ENCODE peak calls at places on chromosomes 11 and 22, in four cellular contexts. V is ACHN; W is activated T-helper 1 cell treated with Interleukin-2 at 50 U/mL for 16 hours; H is activated T-cell treated with anti-CD3 and anti-CD28 coated beads, Interleukin-2, amount 50 U/mL, for 72 hours. T is an unnamed sample.

GRCh38 chr11:16788141-16789060 is 50.0 kb downstream of the C11orf58 start:
- DNase-seq in W (peak), H (peak), V (peak), T (peak)

GRCh38 chr22:36350751-36351594 is 36.8 kb downstream of the MYH9 start:
- DNase-seq in W (no peak), H (no peak), V (peak), T (no peak)

GRCh38 chr11:18844753-18845367 is 53.3 kb upstream of the PTPN5 start:
- DNase-seq in H (no peak), W (no peak), V (peak), T (no peak)

GRCh38 chr22:19239464-19239863 is 52.1 kb downstream of the CLTCL1 start:
- DNase-seq in W (no peak), H (no peak), V (no peak), T (no peak)

GRCh38 chr11:121886005-121886739 is 229.8 kb downstream of the BLID start:
- DNase-seq in V (no peak), W (no peak), H (no peak), T (no peak)

GRCh38 chr11:22634897-22635629 is 9.4 kb upstream of the FANCF start:
- DNase-seq in H (no peak), W (no peak), V (no peak), T (no peak)

GRCh38 chr11:7281083-7281482 is 29.4 kb downstream of the SYT9 start:
- DNase-seq in V (peak), W (no peak), H (no peak), T (no peak)

GRCh38 chr11:61281581-61282250 is 13.4 kb downstream of the VWCE start:
- DNase-seq in V (no peak), H (peak), W (no peak), T (no peak)

GRCh38 chr11:124869331-124869730 is 4.1 kb downstream of the ROBO3 start:
- DNase-seq in V (no peak), W (no peak), H (no peak), T (no peak)

GRCh38 chr11:66987158-66987620 is 12.1 kb downstream of the C11orf86 start:
- DNase-seq in V (no peak), H (no peak), W (no peak), T (no peak)

GRCh38 chr22:38249803-38250641 is 22.8 kb downstream of the TMEM184B start:
- DNase-seq in V (no peak), W (no peak), H (no peak), T (no peak)

GRCh38 chr11:35288311-35288710 is 131.0 kb downstream of the SLC1A2 start:
- DNase-seq in W (no peak), H (no peak), V (no peak), T (no peak)

GRCh38 chr11:98568011-98568410 is 452.7 kb upstream of the CNTN5 start:
- DNase-seq in H (no peak), V (no peak), W (no peak), T (no peak)

GRCh38 chr11:20367313-20367948 is 3.9 kb downstream of the HTATIP2 start:
- DNase-seq in W (no peak), V (peak), H (peak), T (no peak)

GRCh38 chr22:30565341-30565740 is 9.1 kb downstream of the GAL3ST1 start:
- DNase-seq in W (no peak), V (peak), H (no peak), T (no peak)

GRCh38 chr11:82858556-82859091 is 41.6 kb downstream of the PRCP start:
- DNase-seq in V (peak), W (no peak), H (no peak), T (no peak)

GRCh38 chr11:125223901-125224331 is 59.4 kb downstream of the PKNOX2 start:
- DNase-seq in W (no peak), H (no peak), V (no peak), T (no peak)

GRCh38 chr22:37089451-37089850 is 20.1 kb downstream of the TMPRSS6 start:
- DNase-seq in W (no peak), V (peak), H (no peak), T (no peak)

GRCh38 chr11:28342704-28343103 is 234.5 kb downstream of the METTL15 start:
- DNase-seq in H (no peak), W (no peak), V (no peak), T (no peak)

GRCh38 chr11:57249384-57250319 is 12.6 kb upstream of the APLNR start:
- DNase-seq in H (peak), V (peak), W (no peak), T (peak)

GRCh38 chr11:126378763-126379162 is 23.3 kb downstream of the ST3GAL4 start:
- DNase-seq in H (no peak), V (no peak), W (no peak), T (no peak)

GRCh38 chr11:100445231-100445735 is 241.8 kb upstream of the ARHGAP42 start:
- DNase-seq in H (no peak), W (no peak), V (peak), T (no peak)

GRCh38 chr11:126139541-126140091 is 71.8 kb downstream of the RPUSD4 start:
- DNase-seq in H (no peak), W (no peak), V (no peak), T (no peak)

GRCh38 chr11:126113515-126113957 is 50.9 kb upstream of the CDON start:
- DNase-seq in H (no peak), V (peak), W (no peak), T (no peak)

GRCh38 chr11:10651579-10652361 is 41.8 kb downstream of the IRAG1 start:
- DNase-seq in W (no peak), H (no peak), V (no peak), T (no peak)

GRCh38 chr11:22878039-22878438 is 17.8 kb upstream of the CCDC179 start:
- DNase-seq in V (no peak), W (no peak), H (no peak), T (no peak)

GRCh38 chr11:104106136-104106754 is 57.7 kb downstream of the PDGFD start:
- DNase-seq in W (no peak), H (no peak), V (no peak), T (no peak)

GRCh38 chr11:108873305-108873704 is 208.4 kb downstream of the DDX10 start:
- DNase-seq in V (no peak), W (no peak), H (no peak), T (no peak)

GRCh38 chr11:66438504-66439466 is at the start of gene MRPL11:
- DNase-seq in H (peak), W (peak), V (peak), T (peak)

GRCh38 chr22:38554281-38554680 is 15.7 kb downstream of the DMC1 start:
- DNase-seq in H (no peak), W (no peak), V (no peak), T (no peak)

GRCh38 chr11:13463779-13464290 is 813 bp upstream of the BTBD10 start:
- DNase-seq in W (no peak), H (no peak), V (no peak), T (no peak)

GRCh38 chr11:115916596-115916995 is 412.4 kb upstream of the CADM1 start:
- DNase-seq in W (no peak), V (no peak), H (no peak), T (no peak)

GRCh38 chr11:133978816-133979215 is 22.0 kb upstream of the IGSF9B start:
- DNase-seq in W (no peak), H (no peak), V (no peak), T (no peak)

GRCh38 chr22:30195245-30196140 is 51.1 kb downstream of the LIF start:
- DNase-seq in W (no peak), V (no peak), H (peak), T (no peak)

GRCh38 chr11:109075976-109076375 is 346.0 kb upstream of the C11orf87 start:
- DNase-seq in V (no peak), H (no peak), W (no peak), T (no peak)